ENCODE peak calls at places on chromosomes 16 and 17, in five cellular contexts. J is K562, H is SK-N-SH, D is GM12878, K is HepG2. Z is an unnamed sample.

GRCh38 chr16:51129105-51129504 is 22.0 kb downstream of the SALL1 start:
- DNase-seq in J (no peak), H (no peak), D (no peak), K (no peak), Z (no peak)

GRCh38 chr16:81429045-81429521 is 15.5 kb upstream of the CMIP start:
- DNase-seq in J (peak; percentile 76), H (peak; percentile 56), D (no peak), K (peak; percentile 76), Z (peak; percentile 68)

GRCh38 chr17:64328036-64328874 is 62.4 kb downstream of the PECAM1 start:
- DNase-seq in J (no peak), H (no peak), D (no peak), K (no peak), Z (no peak)

GRCh38 chr16:67786491-67786890 is 19.9 kb downstream of the RANBP10 start:
- DNase-seq in J (no peak), H (no peak), D (peak; percentile 54), K (no peak), Z (no peak)

GRCh38 chr17:71334041-71334781 is 786.6 kb upstream of the SOX9 start:
- DNase-seq in J (no peak), H (no peak), D (no peak), K (no peak), Z (no peak)

GRCh38 chr17:7502987-7503386 is 18.8 kb downstream of the POLR2A start:
- DNase-seq in J (no peak), H (no peak), D (no peak), K (no peak), Z (no peak)

GRCh38 chr16:11128211-11129123 is 127.5 kb downstream of the SOCS1 start:
- DNase-seq in J (peak; percentile 71), H (peak; percentile 36), D (no peak), K (no peak), Z (no peak)

GRCh38 chr16:68792465-68793324 is 50.6 kb upstream of the TANGO6 start:
- DNase-seq in J (no peak), H (no peak), D (no peak), K (peak; percentile 95), Z (no peak)

GRCh38 chr16:20203277-20203676 is 124.0 kb downstream of the GP2 start:
- DNase-seq in J (no peak), H (no peak), D (no peak), K (no peak), Z (no peak)

GRCh38 chr17:40596261-40596919 is 31.1 kb upstream of the CCR7 start:
- DNase-seq in J (peak; percentile 71), H (peak; percentile 32), D (peak; percentile 59), K (peak; percentile 62), Z (peak; percentile 19)

GRCh38 chr17:8105957-8106398 is 12.3 kb downstream of the ALOXE3 start:
- DNase-seq in J (peak; percentile 30), H (no peak), D (no peak), K (no peak), Z (no peak)

GRCh38 chr16:59432934-59433333 is 698.8 kb upstream of the GOT2 start:
- DNase-seq in J (no peak), H (peak; percentile 3), D (no peak), K (no peak), Z (no peak)

GRCh38 chr17:7887482-7888183 is 956 bp upstream of the CHD3 start:
- DNase-seq in J (peak; percentile 92), H (peak; percentile 93), D (peak; percentile 75), K (peak; percentile 66), Z (peak; percentile 84)

GRCh38 chr16:10941127-10941933 is 938 bp downstream of the DEXI start:
- DNase-seq in J (no peak), H (no peak), D (no peak), K (no peak), Z (no peak)

GRCh38 chr17:21549107-21549687 is 143.1 kb upstream of the KCNJ18 start:
- DNase-seq in J (no peak), H (no peak), D (no peak), K (no peak), Z (no peak)

GRCh38 chr16:48076455-48077012 is 79.3 kb downstream of the ABCC12 start:
- DNase-seq in J (no peak), H (no peak), D (no peak), K (peak; percentile 93), Z (no peak)

GRCh38 chr17:13008461-13008860 is 9.4 kb downstream of the ELAC2 start:
- DNase-seq in J (no peak), H (no peak), D (no peak), K (no peak), Z (no peak)

GRCh38 chr17:28298449-28298848 is 20.6 kb upstream of the TMEM97 start:
- DNase-seq in J (no peak), H (no peak), D (no peak), K (no peak), Z (no peak)

GRCh38 chr17:28291780-28292330 is 27.1 kb upstream of the TMEM97 start:
- DNase-seq in J (no peak), H (no peak), D (no peak), K (no peak), Z (no peak)

GRCh38 chr17:28290703-28291102 is 28.3 kb upstream of the TMEM97 start:
- DNase-seq in J (no peak), H (no peak), D (no peak), K (peak; percentile 20), Z (no peak)

GRCh38 chr17:28295677-28296578 is 23.1 kb upstream of the TMEM97 start:
- DNase-seq in J (no peak), H (no peak), D (no peak), K (no peak), Z (no peak)

DNA sequence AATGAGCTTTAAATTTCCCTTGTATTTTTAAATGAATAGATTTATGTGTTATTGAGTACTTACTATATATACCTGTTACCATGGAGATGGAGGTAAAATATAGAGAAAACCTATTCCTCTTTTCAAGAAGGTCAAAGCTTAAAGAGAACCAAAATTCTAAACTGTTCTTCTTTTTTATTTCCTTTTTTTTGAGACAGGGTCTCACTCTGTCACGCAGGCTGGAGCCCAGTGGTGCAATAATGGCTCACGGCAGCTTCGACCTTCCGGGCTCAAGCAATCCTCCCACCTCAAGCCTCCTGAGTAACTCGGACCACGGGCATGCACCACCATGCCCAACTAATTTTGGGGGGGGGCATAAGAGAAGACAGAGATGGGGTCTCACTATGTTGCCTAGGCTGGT is 25.0 kb upstream of the TMEM97 start:
- DNase-seq in J (no peak), H (no peak), D (no peak), K (no peak), Z (no peak)
- H3K4me2 ChIP-seq in J (no peak overlapping the region), H (no peak overlapping the region), D (no peak overlapping the region), K (no peak overlapping the region), Z (no peak overlapping the region)

DNA sequence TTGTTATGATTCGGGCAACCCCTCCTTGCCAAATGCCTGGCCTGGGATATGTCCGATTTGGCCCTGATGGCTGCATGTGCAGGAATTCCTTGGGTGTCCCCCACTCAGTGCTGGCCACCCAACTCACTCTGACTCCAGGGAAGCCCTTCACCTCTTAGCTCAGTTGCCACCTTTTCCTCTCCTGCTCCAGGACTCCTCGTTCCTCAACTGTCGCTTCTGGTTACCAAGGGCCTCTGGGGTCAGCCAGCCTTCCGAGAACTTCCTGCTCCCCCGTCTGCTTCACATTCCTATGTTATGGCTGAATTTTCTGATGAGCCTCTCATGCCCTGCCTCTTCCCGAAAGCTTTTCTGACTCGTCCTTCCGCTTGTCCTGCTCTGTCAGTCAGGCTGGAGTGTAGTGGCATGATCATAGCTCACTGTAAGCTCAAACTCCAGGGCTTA is 63.5 kb downstream of the SPACA3 start:
- DNase-seq in J (no peak), H (no peak), D (no peak), K (no peak), Z (no peak)
- TF ChIP-seq YY1 in J (no peak), H (no peak), D (no peak), K (no peak), Z (no peak)

GRCh38 chr17:61831099-61831498 is 32.2 kb downstream of the BRIP1 start:
- DNase-seq in J (no peak), H (no peak), D (no peak), K (no peak), Z (no peak)

GRCh38 chr17:61836266-61837174 is 26.8 kb downstream of the BRIP1 start:
- DNase-seq in J (no peak), H (no peak), D (no peak), K (no peak), Z (no peak)

GRCh38 chr17:61834610-61835009 is 28.7 kb downstream of the BRIP1 start:
- DNase-seq in J (no peak), H (no peak), D (no peak), K (no peak), Z (no peak)

GRCh38 chr17:61832463-61832862 is 30.9 kb downstream of the BRIP1 start:
- DNase-seq in J (no peak), H (no peak), D (no peak), K (no peak), Z (no peak)

GRCh38 chr17:61833536-61834203 is 29.7 kb downstream of the BRIP1 start:
- DNase-seq in J (no peak), H (no peak), D (no peak), K (no peak), Z (peak; percentile 69)
- TF ChIP-seq ZBTB33 in J (no peak), H (no peak), D (no peak), K (no peak), Z (no peak)

GRCh38 chr17:78875331-78875730 is 27.7 kb downstream of the CEP295NL start:
- DNase-seq in J (no peak), H (no peak), D (no peak), K (no peak), Z (no peak)

GRCh38 chr17:78879679-78880186 is 23.3 kb downstream of the CEP295NL start:
- DNase-seq in J (peak; percentile 35), H (peak; percentile 76), D (no peak), K (no peak), Z (no peak)

GRCh38 chr17:78875738-78876597 is 27.0 kb downstream of the CEP295NL start:
- DNase-seq in J (no peak), H (peak; percentile 49), D (no peak), K (no peak), Z (no peak)

GRCh38 chr17:78878261-78878660 is 24.7 kb downstream of the CEP295NL start:
- DNase-seq in J (no peak), H (no peak), D (no peak), K (no peak), Z (no peak)

GRCh38 chr17:78878871-78879270 is 24.1 kb downstream of the CEP295NL start:
- DNase-seq in J (no peak), H (no peak), D (no peak), K (no peak), Z (no peak)
- H3K4me2 ChIP-seq in J (no peak overlapping the region), H (peak overlapping the region; percentile 25), D (no peak overlapping the region), K (no peak overlapping the region), Z (no peak overlapping the region)

GRCh38 chr16:14307059-14307531 is 236.0 kb downstream of the MRTFB start:
- DNase-seq in J (peak; percentile 19), H (no peak), D (no peak), K (no peak), Z (no peak)

GRCh38 chr16:14309001-14309886 is 238.1 kb downstream of the MRTFB start:
- DNase-seq in J (no peak), H (no peak), D (no peak), K (no peak), Z (no peak)

GRCh38 chr16:14309906-14310305 is 238.8 kb downstream of the MRTFB start:
- DNase-seq in J (no peak), H (no peak), D (no peak), K (no peak), Z (no peak)

GRCh38 chr16:14307623-14308356 is 236.7 kb downstream of the MRTFB start:
- DNase-seq in J (peak; percentile 37), H (peak; percentile 52), D (no peak), K (no peak), Z (no peak)

DNA sequence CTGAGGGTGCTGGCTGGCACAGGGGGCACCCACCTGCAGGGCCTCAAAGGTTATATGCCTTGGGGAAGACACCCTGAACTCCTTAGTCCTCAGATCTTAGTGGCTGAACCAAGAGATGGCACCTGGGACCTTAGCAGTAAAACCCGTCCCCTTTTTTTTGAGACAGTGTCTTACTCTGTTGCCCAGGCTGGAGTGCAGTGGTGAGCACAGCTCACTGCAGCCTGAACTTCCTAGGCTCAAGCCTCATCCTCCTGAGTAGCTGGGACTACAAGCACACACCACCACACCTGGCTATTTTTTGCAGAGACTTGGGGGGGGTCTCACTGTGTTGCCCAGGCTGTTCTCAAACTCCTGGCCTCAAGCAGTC is 237.2 kb downstream of the MRTFB start:
- DNase-seq in J (no peak), H (no peak), D (no peak), K (no peak), Z (no peak)
- TF ChIP-seq YY1 in J (no peak), H (no peak), D (no peak), K (no peak), Z (no peak)

Z was measured in HCT116.